ENCODE peak calls at places on chromosomes 12 and 14, in seven cellular contexts. K is thoracic aorta; G is A549; V is CD4-positive, alpha-beta memory T cell; H is right cardiac atrium; B is astrocyte; E is BE2C. J is an unnamed sample.

GRCh38 chr12:47717443-47718193 is 7.7 kb downstream of the ENDOU start:
- DNase-seq in K (peak; percentile 63), H (peak; percentile 94), G (peak; percentile 91), B (peak; percentile 43), E (peak; percentile 77), V (peak; percentile 56), J (peak; percentile 64)

GRCh38 chr12:130335517-130336392 is 1.9 kb upstream of the PIWIL1 start:
- DNase-seq in V (peak; percentile 25), K (no peak), G (peak; percentile 49), H (no peak), E (peak; percentile 47), B (peak; percentile 8), J (no peak)

GRCh38 chr12:26701604-26702215 is 131.3 kb downstream of the ITPR2 start:
- DNase-seq in G (peak; percentile 16), V (peak; percentile 18), E (no peak), K (no peak), B (peak; percentile 33), H (no peak), J (no peak)

GRCh38 chr12:112813836-112814235 is 22.3 kb downstream of the RPH3A start:
- DNase-seq in H (no peak), K (no peak), G (no peak), V (no peak), B (no peak), E (no peak), J (no peak)

GRCh38 chr12:123398177-123398916 is 14.4 kb downstream of the KMT5A start:
- DNase-seq in K (peak; percentile 56), V (no peak), G (no peak), B (peak; percentile 72), H (peak; percentile 90), E (no peak), J (peak; percentile 46)

GRCh38 chr12:26608706-26609105 is 224.3 kb downstream of the ITPR2 start:
- DNase-seq in K (no peak), G (no peak), B (no peak), H (no peak), V (no peak), E (no peak), J (no peak)

GRCh38 chr12:29880987-29881386 is 97.2 kb upstream of the TMTC1 start:
- DNase-seq in E (no peak), H (no peak), G (no peak), B (no peak), V (no peak), K (no peak), J (no peak)

GRCh38 chr14:68084256-68084655 is 264.7 kb downstream of the RAD51B start:
- DNase-seq in G (no peak), K (no peak), E (no peak), V (no peak), B (no peak), H (no peak), J (no peak)

GRCh38 chr12:39972119-39972518 is 133.8 kb downstream of the SLC2A13 start:
- DNase-seq in K (no peak), E (no peak), H (no peak), V (no peak), B (peak; percentile 36), G (no peak), J (no peak)

GRCh38 chr12:88501976-88502938 is 78.0 kb downstream of the KITLG start:
- DNase-seq in V (no peak), H (no peak), B (peak; percentile 65), G (no peak), E (no peak), K (no peak), J (no peak)

GRCh38 chr12:53499261-53500118 is at the start of gene MAP3K12:
- DNase-seq in H (peak; percentile 90), G (peak; percentile 67), K (no peak), E (peak; percentile 75), B (peak; percentile 39), V (peak; percentile 74), J (no peak)

GRCh38 chr12:53497461-53497860 is 1.8 kb downstream of the MAP3K12 start:
- DNase-seq in K (no peak), V (no peak), B (no peak), G (no peak), H (no peak), E (no peak), J (no peak)

GRCh38 chr12:53500119-53500775 is 836 bp upstream of the TARBP2 start:
- DNase-seq in G (no peak), K (peak; percentile 52), E (no peak), V (no peak), H (peak; percentile 77), B (peak; percentile 51), J (no peak)

GRCh38 chr12:53496752-53497032 is 2.6 kb downstream of the MAP3K12 start:
- DNase-seq in B (no peak), H (no peak), K (no peak), V (no peak), E (no peak), G (no peak), J (no peak)

GRCh38 chr12:53498235-53498630 is 1.0 kb downstream of the MAP3K12 start:
- DNase-seq in E (no peak), G (no peak), H (no peak), K (no peak), B (no peak), V (no peak), J (no peak)
- H3K4me3 ChIP-seq in E (peak overlapping the region; percentile 65), G (peak overlapping the region; percentile 64), H (no peak overlapping the region), K (peak overlapping the region; percentile 87), B (peak overlapping the region; percentile 71), V (peak overlapping the region; percentile 79), J (peak overlapping the region; percentile 69)

DNA sequence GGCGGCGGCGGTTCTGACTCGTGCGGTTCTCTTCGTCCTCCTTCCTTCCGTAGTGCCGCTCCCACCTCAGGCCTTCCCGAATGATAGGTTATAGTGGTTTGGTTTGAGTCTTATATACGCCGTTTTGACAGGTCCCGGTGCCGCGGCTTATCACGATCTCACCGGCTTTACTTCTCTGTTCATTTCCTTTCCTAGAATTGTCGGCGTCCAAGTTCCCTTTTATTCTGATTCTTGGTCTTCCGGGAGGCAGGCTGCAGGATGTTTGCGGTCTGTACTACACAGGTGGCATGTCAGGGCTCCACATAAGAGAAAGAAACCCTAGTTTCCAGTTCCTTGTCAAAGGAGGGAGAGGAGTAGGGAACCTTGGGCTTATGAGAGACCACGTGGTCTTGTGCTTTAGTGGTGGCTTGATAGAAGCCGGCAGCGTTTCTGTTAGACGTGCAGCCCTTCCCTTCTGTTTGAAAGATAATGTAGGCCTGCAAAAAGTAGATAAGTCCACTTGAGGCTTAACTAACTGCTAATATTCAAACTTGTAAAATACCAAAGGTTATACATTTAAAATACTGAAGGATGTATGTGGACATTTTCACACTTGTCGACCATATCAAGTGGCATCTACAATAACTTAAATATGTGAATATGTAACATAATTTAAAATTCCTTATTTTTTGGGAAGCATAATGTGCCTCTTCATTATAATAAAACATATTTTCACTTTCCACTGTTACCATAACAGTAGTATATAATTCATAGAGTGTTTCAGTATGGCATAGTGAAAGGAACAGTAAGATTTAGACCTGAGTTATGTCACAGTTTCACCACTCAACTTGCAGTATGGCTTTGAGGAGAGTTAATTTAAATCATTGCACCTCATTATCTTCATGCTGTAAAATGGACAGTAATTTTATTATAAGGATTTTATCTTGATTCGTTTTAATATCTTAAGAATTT is 804 bp downstream of the USP15 start:
- DNase-seq in B (peak; percentile 44), G (peak; percentile 21), V (peak; percentile 75), K (no peak), E (peak; percentile 28), H (no peak), J (no peak)
- H3K4me1 ChIP-seq in B (no peaks in the 10 kb centered on the region), G (peaks cover 23% of the 10 kb centered on the region), V (peaks cover 79% of the 10 kb centered on the region), K (peaks cover 47% of the 10 kb centered on the region), E (no peaks in the 10 kb centered on the region), H (peaks cover 2% of the 10 kb centered on the region), J (peaks cover 9% of the 10 kb centered on the region)

GRCh38 chr14:105491366-105492006 is 440 bp downstream of the TEDC1 start:
- DNase-seq in G (peak; percentile 78), E (peak; percentile 97), V (peak; percentile 78), H (peak; percentile 92), B (no peak), K (no peak), J (no peak)

GRCh38 chr14:105490572-105491365 is at the start of gene TEDC1:
- DNase-seq in B (peak; percentile 100), H (peak; percentile 100), K (peak; percentile 100), G (peak; percentile 96), V (peak; percentile 99), E (peak; percentile 99), J (peak; percentile 100)

GRCh38 chr14:105493921-105494605 is 3.0 kb downstream of the TEDC1 start:
- DNase-seq in G (no peak), E (peak; percentile 9), H (peak; percentile 70), V (no peak), B (no peak), K (no peak), J (no peak)

GRCh38 chr14:105492966-105493871 is 2.2 kb downstream of the TEDC1 start:
- DNase-seq in G (no peak), E (peak; percentile 11), H (peak; percentile 67), B (no peak), V (no peak), K (no peak), J (no peak)

DNA sequence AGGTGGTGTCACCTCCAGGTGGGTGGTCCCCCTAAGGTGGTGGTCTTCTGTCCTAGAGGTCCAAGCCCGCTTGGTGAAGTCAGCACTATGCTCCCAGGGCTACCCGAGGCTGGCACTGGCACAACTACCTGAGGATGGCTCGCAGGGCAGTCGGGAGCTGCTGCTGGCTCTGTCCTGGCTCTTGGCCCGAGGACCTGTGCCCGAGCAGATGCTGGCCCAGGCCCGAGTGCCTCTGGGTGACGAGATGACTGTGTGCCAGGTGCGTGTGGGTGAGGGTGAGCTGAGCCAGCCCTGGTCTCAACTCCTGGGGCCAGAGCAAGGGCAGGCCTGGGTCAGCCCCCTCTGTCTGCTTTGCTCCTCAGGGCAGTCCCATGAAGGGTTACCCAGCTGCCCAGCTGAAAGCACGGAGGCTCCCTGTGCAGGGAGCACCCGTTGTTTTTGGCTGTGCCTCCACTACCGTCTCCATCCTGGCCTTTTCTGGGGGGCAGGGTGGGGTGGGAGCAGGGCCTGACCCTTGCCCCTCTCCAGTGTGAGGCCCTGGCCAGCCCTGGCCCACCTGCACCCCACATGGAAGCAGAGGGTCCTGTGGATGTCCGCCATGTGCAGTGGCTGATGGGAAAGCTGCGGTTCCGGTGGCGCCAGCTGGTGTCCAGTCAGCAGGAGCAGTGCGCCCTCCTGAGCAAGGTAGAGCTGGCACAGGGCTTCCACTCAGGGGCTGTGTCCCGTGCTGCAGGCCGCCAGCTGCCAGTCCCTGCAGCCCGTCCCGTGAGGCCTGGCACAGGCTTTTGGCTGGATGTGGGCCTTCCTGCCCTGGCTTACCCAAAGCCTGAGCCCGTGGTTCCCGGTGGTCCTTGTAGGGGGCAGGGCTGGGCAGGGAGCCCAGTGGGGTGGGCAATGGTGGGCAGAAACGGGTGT is 1.3 kb downstream of the TEDC1 start:
- DNase-seq in B (no peak), E (peak; percentile 12), K (no peak), G (no peak), H (peak; percentile 80), V (no peak), J (no peak)
- H3K4me3 ChIP-seq in B (no peak overlapping the region), E (no peak overlapping the region), K (no peak overlapping the region), G (peak overlapping the region; percentile 74), H (no peak overlapping the region), V (no peak overlapping the region), J (no peak overlapping the region)

DNA sequence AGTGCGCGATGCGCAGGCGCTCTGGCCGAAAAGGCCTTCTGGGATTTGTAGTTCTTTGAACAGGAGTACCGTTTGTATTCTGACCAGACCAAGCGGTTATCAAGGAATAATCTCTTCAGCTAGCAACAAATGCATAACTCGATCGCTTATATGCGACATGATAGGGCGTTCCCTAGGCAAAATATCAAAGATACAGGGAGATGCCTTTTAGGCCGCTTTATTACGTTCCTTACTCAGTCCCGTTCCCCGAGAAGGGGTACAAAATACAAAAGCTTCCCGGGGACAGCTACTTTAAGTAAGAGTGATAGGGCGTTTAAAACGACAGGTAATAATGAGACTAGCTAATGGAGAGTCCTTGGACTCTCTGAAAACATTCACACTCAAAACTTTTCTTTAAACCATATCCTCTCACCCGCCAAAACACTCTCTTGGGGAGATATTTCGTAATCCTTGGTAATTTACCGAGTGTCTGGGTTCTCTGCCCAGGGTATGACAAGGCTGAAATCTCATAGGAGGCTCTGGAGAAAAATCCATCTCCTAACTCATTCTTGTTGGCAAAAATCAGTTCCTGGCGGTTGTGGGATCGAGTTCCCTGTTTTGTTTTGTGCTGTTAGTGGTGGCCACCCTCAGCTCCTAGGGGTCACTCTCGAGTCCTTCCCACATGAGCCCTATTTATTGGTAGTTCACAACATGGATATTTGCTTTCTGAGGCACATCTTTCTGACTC is 412 bp upstream of the SNW1 start:
- DNase-seq in B (peak; percentile 24), G (peak; percentile 58), H (peak; percentile 58), K (no peak), E (peak; percentile 47), V (no peak), J (no peak)
- H3K4me1 ChIP-seq in B (peaks cover 10% of the 10 kb centered on the region), G (peaks cover 13% of the 10 kb centered on the region), H (peaks cover 8% of the 10 kb centered on the region), K (peaks cover 33% of the 10 kb centered on the region), E (peaks cover 4% of the 10 kb centered on the region), V (peaks cover 47% of the 10 kb centered on the region), J (peaks cover 19% of the 10 kb centered on the region)